ENCODE peak calls at places on chromosome 14, in seven cellular contexts. M, O, V, Q, G, E and U are unnamed samples.

GRCh38 chr14:91303091-91303923 is 58.8 kb upstream of the GPR68 start:
- DNase-seq in G (peak; percentile 33), E (peak; percentile 12), Q (no peak), V (peak; percentile 90), O (no peak), M (no peak), U (no peak)

GRCh38 chr14:56796259-56796658 is 14.0 kb downstream of the OTX2 start:
- DNase-seq in O (no peak), M (no peak), Q (no peak), V (no peak), G (no peak), E (no peak), U (no peak)

GRCh38 chr14:85562630-85563029 is 32.7 kb downstream of the FLRT2 start:
- DNase-seq in M (no peak), V (no peak), G (no peak), E (no peak), Q (no peak), O (no peak), U (no peak)

GRCh38 chr14:87139299-87139698 is 853.7 kb downstream of the GALC start:
- DNase-seq in E (no peak), O (no peak), Q (no peak), G (no peak), V (no peak), M (peak; percentile 31), U (no peak)

GRCh38 chr14:53536446-53536845 is 383.3 kb upstream of the DDHD1 start:
- DNase-seq in G (no peak), V (no peak), O (no peak), Q (no peak), E (no peak), M (no peak), U (no peak)

GRCh38 chr14:105087963-105088811 is 23.0 kb upstream of the GPR132 start:
- DNase-seq in E (peak; percentile 84), M (peak; percentile 89), O (no peak), V (no peak), G (no peak), Q (peak; percentile 15), U (no peak)

GRCh38 chr14:96102071-96102856 is 63.1 kb downstream of the C14orf132 start:
- DNase-seq in Q (no peak), E (peak; percentile 35), G (no peak), M (no peak), V (no peak), O (no peak), U (no peak)

GRCh38 chr14:71322660-71323250 is 415.5 kb downstream of the PCNX1 start:
- DNase-seq in V (no peak), M (peak; percentile 54), G (peak; percentile 6), E (peak; percentile 69), O (no peak), Q (no peak), U (no peak)

GRCh38 chr14:52253503-52253902 is 14.0 kb upstream of the PTGDR start:
- DNase-seq in G (no peak), E (peak; percentile 61), M (no peak), V (no peak), Q (no peak), O (no peak), U (no peak)

GRCh38 chr14:89420502-89420901 is 3.5 kb upstream of the FOXN3 start:
- DNase-seq in M (no peak), E (no peak), O (no peak), G (no peak), Q (no peak), V (no peak), U (no peak)

GRCh38 chr14:32201816-32202467 is at the start of gene RNU6-7:
- DNase-seq in G (peak; percentile 44), Q (no peak), V (peak; percentile 38), E (peak; percentile 27), O (peak; percentile 2), M (peak; percentile 52), U (no peak)

GRCh38 chr14:32761381-32761968 is 177.2 kb upstream of the NPAS3 start:
- DNase-seq in G (no peak), V (no peak), O (no peak), M (peak; percentile 53), E (peak; percentile 67), Q (no peak), U (no peak)

GRCh38 chr14:99148861-99149610 is 123.0 kb downstream of the BCL11B start:
- DNase-seq in Q (no peak), V (no peak), O (no peak), E (no peak), M (no peak), G (no peak), U (no peak)

GRCh38 chr14:33567003-33567735 is 383.7 kb downstream of the EGLN3 start:
- DNase-seq in M (peak; percentile 30), O (no peak), Q (no peak), E (no peak), G (no peak), V (no peak), U (peak; percentile 55)

GRCh38 chr14:31228533-31228932 is 20.9 kb upstream of the HECTD1 start:
- DNase-seq in Q (no peak), E (peak; percentile 23), M (peak; percentile 92), O (no peak), G (no peak), V (no peak), U (no peak)

GRCh38 chr14:103188691-103189480 is 65.6 kb downstream of the TNFAIP2 start:
- DNase-seq in O (no peak), G (peak; percentile 5), M (no peak), E (peak; percentile 59), V (peak; percentile 45), Q (peak; percentile 22), U (no peak)

GRCh38 chr14:104598461-104599273 is 5.9 kb downstream of the TMEM179 start:
- DNase-seq in G (no peak), Q (no peak), M (no peak), E (no peak), O (no peak), V (no peak), U (no peak)

GRCh38 chr14:75450381-75451276 is 22.8 kb downstream of the JDP2 start:
- DNase-seq in G (no peak), Q (no peak), M (peak; percentile 88), E (peak; percentile 56), V (no peak), O (no peak), U (peak; percentile 23)

GRCh38 chr14:38238332-38238731 is 17.6 kb downstream of the CLEC14A start:
- DNase-seq in M (no peak), O (no peak), V (no peak), Q (no peak), E (peak; percentile 53), G (no peak), U (no peak)

GRCh38 chr14:69312608-69313007 is 52.6 kb downstream of the GALNT16 start:
- DNase-seq in G (no peak), E (no peak), O (peak; percentile 42), V (no peak), Q (no peak), M (no peak), U (no peak)

GRCh38 chr14:69153848-69154208 is 909 bp upstream of the DCAF5 start:
- DNase-seq in V (peak; percentile 9), M (peak; percentile 38), O (no peak), Q (no peak), E (peak; percentile 71), G (no peak), U (no peak)

GRCh38 chr14:33452982-33453381 is 497.9 kb downstream of the EGLN3 start:
- DNase-seq in Q (no peak), E (no peak), V (no peak), O (no peak), M (no peak), G (no peak), U (no peak)

GRCh38 chr14:50736932-50737419 is 68.9 kb upstream of the SAV1 start:
- DNase-seq in M (no peak), E (no peak), Q (no peak), O (no peak), G (no peak), V (peak; percentile 57), U (no peak)

GRCh38 chr14:71529855-71530254 is 402.4 kb upstream of the RGS6 start:
- DNase-seq in M (no peak), V (no peak), E (peak; percentile 93), Q (no peak), G (no peak), O (no peak), U (peak; percentile 26)

GRCh38 chr14:44505588-44505987 is 1.5 kb downstream of the FSCB start:
- DNase-seq in Q (no peak), V (no peak), M (no peak), O (no peak), G (no peak), E (no peak), U (no peak)

GRCh38 chr14:49853572-49854375 is 1.2 kb upstream of the NEMF start:
- DNase-seq in O (peak; percentile 44), G (peak; percentile 66), E (peak; percentile 94), Q (peak; percentile 46), V (peak; percentile 74), M (peak; percentile 86), U (peak; percentile 85)

GRCh38 chr14:34615507-34615906 is 14.4 kb downstream of the SNX6 start:
- DNase-seq in G (no peak), O (no peak), E (no peak), Q (no peak), V (no peak), M (no peak), U (no peak)

GRCh38 chr14:22200977-22201605 is 387.9 kb downstream of the DAD1 start:
- DNase-seq in V (no peak), G (no peak), E (peak; percentile 66), Q (no peak), M (peak; percentile 79), O (no peak), U (no peak)

GRCh38 chr14:24172261-24172860 is 481 bp downstream of the REC8 start:
- DNase-seq in M (no peak), Q (no peak), O (no peak), E (no peak), V (no peak), G (no peak), U (no peak)

GRCh38 chr14:42884100-42884499 is 1277.4 kb downstream of the LRFN5 start:
- DNase-seq in M (peak; percentile 90), O (no peak), G (no peak), V (no peak), E (peak; percentile 84), Q (no peak), U (no peak)

GRCh38 chr14:104563742-104564615 is 15.6 kb upstream of the C14orf180 start:
- DNase-seq in Q (peak; percentile 38), O (peak; percentile 37), E (peak; percentile 63), G (peak; percentile 64), M (peak; percentile 64), V (peak; percentile 78), U (peak; percentile 31)

GRCh38 chr14:77061630-77062029 is 33.1 kb upstream of the IRF2BPL start:
- DNase-seq in V (no peak), G (no peak), M (no peak), Q (no peak), E (no peak), O (no peak), U (no peak)